ENCODE peak calls at places on chromosomes 5 and 9, in ten cellular contexts. U is fibroblast of mammary gland, Z is brain microvascular endothelial cell, S is cardiac fibroblast, X is tibial artery, G is A549, L is fibroblast of lung, J is breast epithelium, P is right atrium auricular region, D is choroid plexus epithelial cell. K is an unnamed sample.

GRCh38 chr5:124649548-124650501 is 96.6 kb downstream of the ZNF608 start:
- DNase-seq in U (peak), Z (peak), S (peak), X (peak), G (no peak), L (peak), J (peak), P (peak), D (peak), K (no peak)

GRCh38 chr9:129863059-129863690 is 27.9 kb downstream of the USP20 start:
- DNase-seq in U (peak), Z (peak), S (peak), X (no peak), G (no peak), L (peak), J (no peak), P (no peak), D (peak), K (no peak)

GRCh38 chr9:106298997-106299396 is 564.0 kb upstream of the ZNF462 start:
- DNase-seq in U (no peak), Z (no peak), S (no peak), X (no peak), G (no peak), L (no peak), J (no peak), P (no peak), D (no peak), K (no peak)

GRCh38 chr5:103262422-103262871 is 3.9 kb downstream of the MACIR start:
- DNase-seq in U (peak), Z (peak), S (peak), X (no peak), G (no peak), L (peak), J (no peak), P (no peak), D (peak), K (no peak)

GRCh38 chr5:55899344-55899743 is 48.2 kb downstream of the IL31RA start:
- DNase-seq in U (peak), Z (peak), S (peak), X (no peak), G (no peak), L (peak), J (no peak), P (no peak), D (peak), K (no peak)

GRCh38 chr9:137241490-137242328 is 622 bp downstream of the TUBB4B start:
- DNase-seq in U (peak), Z (no peak), S (peak), X (peak), G (no peak), L (peak), J (peak), P (peak), D (no peak), K (no peak)

GRCh38 chr5:135246923-135247795 is 151.9 kb downstream of the MACROH2A1 start:
- DNase-seq in U (peak), Z (peak), S (peak), X (no peak), G (peak), L (peak), J (peak), P (peak), D (peak), K (peak)

GRCh38 chr9:115400801-115401200 is 282.8 kb upstream of the TNC start:
- DNase-seq in U (peak), Z (peak), S (no peak), X (no peak), G (no peak), L (peak), J (no peak), P (no peak), D (peak), K (peak)

GRCh38 chr5:112403069-112403468 is 16.0 kb downstream of the EPB41L4A start:
- DNase-seq in U (no peak), Z (no peak), S (no peak), X (no peak), G (no peak), L (no peak), J (no peak), P (no peak), D (no peak), K (no peak)

GRCh38 chr5:179266291-179267070 is 78.8 kb downstream of the ADAMTS2 start:
- DNase-seq in U (peak), Z (no peak), S (no peak), X (no peak), G (no peak), L (no peak), J (peak), P (peak), D (no peak), K (no peak)

GRCh38 chr9:74577956-74578355 is 80.8 kb downstream of the RORB start:
- DNase-seq in U (peak), Z (no peak), S (peak), X (no peak), G (no peak), L (peak), J (no peak), P (no peak), D (peak), K (no peak)

GRCh38 chr9:123091459-123091858 is 58.0 kb downstream of the GPR21 start:
- DNase-seq in U (no peak), Z (no peak), S (no peak), X (no peak), G (no peak), L (no peak), J (no peak), P (no peak), D (no peak), K (no peak)
- TF ChIP-seq CTCF in U (peak), Z (peak), S (no peak), X (no peak), G (peak), L (peak), J (no peak), P (no peak), D (peak), K (peak)

DNA sequence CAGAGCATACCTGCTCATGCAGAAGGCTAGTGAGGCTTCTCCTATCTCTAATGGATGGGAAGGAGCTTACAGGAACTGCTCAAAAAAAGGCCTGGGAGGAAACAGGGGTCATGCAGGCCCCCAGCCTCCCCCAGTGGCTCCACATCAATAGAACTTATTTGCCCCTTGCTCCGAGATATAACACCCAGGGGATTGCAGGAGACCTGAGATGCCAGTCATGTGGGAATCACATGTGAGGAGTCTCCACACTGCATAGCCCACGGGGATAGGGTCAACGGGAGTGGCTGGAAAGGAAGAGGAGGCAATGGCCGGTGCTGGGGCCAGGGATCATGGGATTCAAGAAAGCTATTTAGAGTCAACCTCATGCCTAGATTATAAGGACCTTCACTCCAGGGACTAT is 76.2 kb downstream of the NRG2 start:
- DNase-seq in U (no peak), Z (no peak), S (no peak), X (no peak), G (no peak), L (no peak), J (no peak), P (no peak), D (no peak), K (no peak)
- TF ChIP-seq CTCF in U (no peak), Z (no peak), S (no peak), X (no peak), G (no peak), L (no peak), J (no peak), P (no peak), D (no peak), K (no peak)

DNA sequence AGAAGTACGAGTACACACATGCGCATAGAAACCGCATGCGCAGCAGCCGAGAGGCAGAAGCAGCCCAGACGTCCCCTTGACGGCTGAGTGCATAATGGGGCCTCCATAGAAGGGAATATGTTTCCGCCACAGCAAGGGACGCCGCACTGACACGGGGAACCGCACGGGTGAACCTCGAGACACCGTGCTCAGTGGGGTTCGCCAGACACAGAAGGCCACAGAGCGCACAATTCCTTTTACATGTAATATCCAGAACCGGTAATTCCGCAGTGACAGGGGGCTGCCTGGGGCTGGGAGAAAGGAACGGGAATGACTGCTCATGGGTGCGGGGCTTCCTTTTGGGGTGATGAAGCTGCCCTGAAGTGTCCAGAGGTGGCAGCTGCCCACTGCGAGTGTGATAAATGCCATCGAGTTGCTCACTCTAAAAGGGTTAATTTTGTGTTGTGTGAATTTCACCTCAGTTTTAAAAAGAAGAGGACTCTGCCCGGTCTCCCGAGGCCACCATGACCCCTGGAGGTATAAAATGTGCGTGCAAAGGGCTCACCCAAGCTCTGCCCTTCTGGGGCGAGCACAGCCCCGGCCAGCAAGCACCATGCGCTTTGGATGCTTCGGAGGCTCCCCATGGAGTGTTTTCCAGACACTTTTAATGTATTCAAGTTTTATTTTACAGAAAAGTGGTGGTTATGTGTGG is 29.7 kb downstream of the MRPL36 start:
- DNase-seq in U (no peak), Z (no peak), S (no peak), X (peak), G (no peak), L (no peak), J (no peak), P (no peak), D (no peak), K (no peak)
- TF ChIP-seq CTCF in U (no peak), Z (no peak), S (no peak), X (no peak), G (no peak), L (no peak), J (no peak), P (no peak), D (no peak), K (no peak)

GRCh38 chr5:32710859-32711692 is at the start of gene NPR3:
- DNase-seq in U (peak), Z (no peak), S (peak), X (peak), G (peak), L (peak), J (no peak), P (no peak), D (peak), K (no peak)

GRCh38 chr5:32713396-32714381 is 2.6 kb downstream of the NPR3 start:
- DNase-seq in U (peak), Z (no peak), S (peak), X (peak), G (no peak), L (peak), J (no peak), P (no peak), D (peak), K (no peak)

GRCh38 chr5:32712463-32713395 is 1.6 kb downstream of the NPR3 start:
- DNase-seq in U (peak), Z (no peak), S (no peak), X (no peak), G (no peak), L (peak), J (no peak), P (no peak), D (no peak), K (no peak)

GRCh38 chr5:32710335-32710858 is 724 bp upstream of the NPR3 start:
- DNase-seq in U (peak), Z (no peak), S (peak), X (peak), G (peak), L (no peak), J (no peak), P (no peak), D (no peak), K (no peak)

DNA sequence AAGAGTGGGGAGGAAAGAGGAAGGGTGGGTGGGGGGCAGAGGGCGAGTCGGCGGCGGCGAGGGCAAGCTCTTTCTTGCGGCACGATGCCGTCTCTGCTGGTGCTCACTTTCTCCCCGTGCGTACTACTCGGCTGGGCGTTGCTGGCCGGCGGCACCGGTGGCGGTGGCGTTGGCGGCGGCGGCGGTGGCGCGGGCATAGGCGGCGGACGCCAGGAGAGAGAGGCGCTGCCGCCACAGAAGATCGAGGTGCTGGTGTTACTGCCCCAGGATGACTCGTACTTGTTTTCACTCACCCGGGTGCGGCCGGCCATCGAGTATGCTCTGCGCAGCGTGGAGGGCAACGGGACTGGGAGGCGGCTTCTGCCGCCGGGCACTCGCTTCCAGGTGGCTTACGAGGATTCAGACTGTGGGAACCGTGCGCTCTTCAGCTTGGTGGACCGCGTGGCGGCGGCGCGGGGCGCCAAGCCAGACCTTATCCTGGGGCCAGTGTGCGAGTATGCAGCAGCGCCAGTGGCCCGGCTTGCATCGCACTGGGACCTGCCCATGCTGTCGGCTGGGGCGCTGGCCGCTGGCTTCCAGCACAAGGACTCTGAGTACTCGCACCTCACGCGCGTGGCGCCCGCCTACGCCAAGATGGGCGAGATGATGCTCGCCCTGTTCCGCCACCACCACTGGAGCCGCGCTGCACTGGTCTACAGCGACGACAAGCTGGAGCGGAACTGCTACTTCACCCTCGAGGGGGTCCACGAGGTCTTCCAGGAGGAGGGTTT is 757 bp downstream of the NPR3 start:
- DNase-seq in U (peak), Z (peak), S (peak), X (peak), G (peak), L (peak), J (no peak), P (no peak), D (peak), K (no peak)
- TF ChIP-seq CTCF in U (no peak), Z (no peak), S (no peak), X (no peak), G (no peak), L (no peak), J (no peak), P (no peak), D (no peak), K (no peak)

DNA sequence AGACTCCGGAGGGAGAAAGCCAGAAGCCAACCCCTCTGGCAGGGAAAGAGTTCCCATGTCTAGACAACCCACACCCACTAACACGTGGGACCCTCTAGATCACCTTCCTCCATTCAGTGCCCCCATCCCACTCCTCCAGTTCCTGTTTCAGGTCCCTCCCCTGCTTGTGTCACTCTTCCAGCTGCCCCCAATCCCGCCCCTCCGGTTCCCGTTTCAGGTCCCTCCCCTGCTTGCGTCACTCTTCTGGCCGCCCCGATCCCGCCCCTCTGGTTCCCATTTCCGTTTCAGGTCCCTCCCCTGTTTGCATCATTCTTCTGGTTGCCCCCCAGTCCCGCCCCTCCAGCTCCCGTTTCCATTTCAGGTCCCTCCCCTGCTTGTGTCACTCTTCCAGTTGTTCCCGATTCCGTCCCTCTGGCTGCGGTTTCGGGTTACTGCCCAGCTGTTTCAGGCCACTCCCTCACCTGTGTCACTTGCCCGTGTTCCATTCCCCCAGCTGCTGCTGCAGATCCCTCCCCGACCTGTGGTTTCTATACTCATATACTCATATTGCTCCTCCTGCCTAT is 64.8 kb upstream of the RANBP6 start:
- DNase-seq in U (peak), Z (peak), S (peak), X (peak), G (peak), L (peak), J (peak), P (peak), D (peak), K (no peak)
- TF ChIP-seq CTCF in U (no peak), Z (peak), S (no peak), X (peak), G (no peak), L (no peak), J (peak), P (peak), D (no peak), K (peak)

GRCh38 chr9:126985870-126986498 is 71.4 kb downstream of the RALGPS1 start:
- DNase-seq in U (peak), Z (peak), S (peak), X (peak), G (peak), L (peak), J (peak), P (peak), D (peak), K (peak)
- TF ChIP-seq CTCF in U (no peak), Z (no peak), S (no peak), X (no peak), G (no peak), L (no peak), J (no peak), P (no peak), D (peak), K (no peak)

DNA sequence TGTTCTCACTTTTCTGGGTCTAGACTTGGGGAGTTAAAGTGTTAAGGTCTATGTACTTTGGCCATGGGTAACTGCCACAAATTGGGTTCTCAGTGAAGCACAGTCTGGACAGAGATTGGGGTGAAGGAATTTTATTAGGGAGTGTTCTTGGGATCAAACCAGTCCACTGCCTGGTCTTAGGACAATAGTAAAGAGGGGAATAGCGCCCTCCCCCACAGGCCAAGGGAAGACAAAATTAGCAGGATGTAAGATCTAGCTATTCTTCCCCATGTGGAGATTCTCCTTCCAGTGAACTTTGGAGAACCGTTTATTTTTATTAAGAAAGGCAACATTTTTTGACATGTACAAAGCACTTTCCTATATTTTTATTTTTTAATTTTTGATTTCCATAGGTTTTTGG is 18.4 kb upstream of the RIC1 start:
- DNase-seq in U (no peak), Z (no peak), S (no peak), X (no peak), G (no peak), L (no peak), J (no peak), P (no peak), D (no peak), K (no peak)
- TF ChIP-seq CTCF in U (no peak), Z (no peak), S (no peak), X (no peak), G (no peak), L (no peak), J (no peak), P (no peak), D (no peak), K (peak)

K was measured in epithelial cell of proximal tubule.